ENCODE peak calls at places on chromosomes 7 and 10, in ten cellular contexts. T is ELR, H is NCI-H1105 treated with DMSO at 0.1 percent for 48 hours, G is amygdala, J is heart left ventricle, X is bronchial epithelial cell, F is NCI-H2081 treated with DMSO at 0.1 percent for 48 hours, C is DMS79, U is choroid plexus epithelial cell, V is adrenal gland. K is an unnamed sample.

GRCh38 chr10:7085913-7086589 is 324.8 kb downstream of the SFMBT2 start:
- DNase-seq in T (no peak), H (no peak), G (peak), J (no peak), X (no peak), F (no peak), C (no peak), U (peak), V (peak), K (no peak)

GRCh38 chr7:42123716-42124115 is 113.3 kb downstream of the GLI3 start:
- DNase-seq in T (no peak), H (no peak), G (no peak), J (no peak), X (no peak), F (no peak), C (no peak), U (no peak), V (no peak), K (no peak)

GRCh38 chr10:27742195-27742925 is 3.3 kb downstream of the MKX start:
- DNase-seq in T (peak), H (peak), G (peak), J (peak), X (peak), F (no peak), C (no peak), U (peak), V (peak), K (no peak)

GRCh38 chr7:113891828-113892227 is 27.0 kb downstream of the PPP1R3A start:
- DNase-seq in T (peak), H (no peak), G (no peak), J (no peak), X (peak), F (no peak), C (no peak), U (peak), V (no peak), K (peak)

GRCh38 chr10:94680544-94680943 is 3.0 kb upstream of the CYP2C18 start:
- DNase-seq in T (peak), H (no peak), G (no peak), J (no peak), X (peak), F (no peak), C (no peak), U (no peak), V (no peak), K (no peak)

GRCh38 chr10:109978481-109978880 is 29.3 kb upstream of the ADD3 start:
- DNase-seq in T (peak), H (no peak), G (no peak), J (no peak), X (peak), F (no peak), C (no peak), U (peak), V (peak), K (no peak)

GRCh38 chr10:36126076-36126475 is 484.0 kb upstream of the FZD8 start:
- DNase-seq in T (no peak), H (no peak), G (no peak), J (no peak), X (peak), F (no peak), C (no peak), U (no peak), V (no peak), K (no peak)

GRCh38 chr10:71512794-71513379 is 116.2 kb downstream of the CDH23 start:
- DNase-seq in T (no peak), H (peak), G (no peak), J (no peak), X (peak), F (no peak), C (peak), U (peak), V (no peak), K (no peak)